ENCODE peak calls at places on chromosomes 12 and 14, in seven cellular contexts. One of them, this sample, is unnamed.

GRCh38 chr12:121918679-121919038 is 267 bp downstream of the CFAP251 start:
- DNase-seq in NCI-H1930: no peak
- DNase-seq in stimulated activated CD4-positive, alpha-beta T cell treated with anti-CD3 and anti-CD28 coated beads, Interleukin-2, amount 100 ng/mL, for 24 hours: no peak
- DNase-seq in NCI-H1694 treated with DMSO at 0.1 percent for 48 hours: no peak
- DNase-seq in mesenteric fat pad: no peak
- DNase-seq in EL: no peak
- DNase-seq in COR-L47: no peak
- DNase-seq in this sample: no peak

GRCh38 chr12:92729773-92730305 is 27.1 kb downstream of the PLEKHG7 start:
- DNase-seq in NCI-H1930: no peak
- DNase-seq in stimulated activated CD4-positive, alpha-beta T cell treated with anti-CD3 and anti-CD28 coated beads, Interleukin-2, amount 100 ng/mL, for 24 hours: no peak
- DNase-seq in NCI-H1694 treated with DMSO at 0.1 percent for 48 hours: no peak
- DNase-seq in mesenteric fat pad: no peak
- DNase-seq in EL: no peak
- DNase-seq in COR-L47: no peak
- DNase-seq in this sample: no peak

GRCh38 chr12:111349748-111350520 is 19.0 kb downstream of the PHETA1 start:
- DNase-seq in NCI-H1930: no peak
- DNase-seq in stimulated activated CD4-positive, alpha-beta T cell treated with anti-CD3 and anti-CD28 coated beads, Interleukin-2, amount 100 ng/mL, for 24 hours: no peak
- DNase-seq in NCI-H1694 treated with DMSO at 0.1 percent for 48 hours: no peak
- DNase-seq in mesenteric fat pad: no peak
- DNase-seq in EL: no peak
- DNase-seq in COR-L47: no peak
- DNase-seq in this sample: no peak

GRCh38 chr12:1282670-1283361 is 291.8 kb downstream of the ERC1 start:
- DNase-seq in NCI-H1930: no peak
- DNase-seq in stimulated activated CD4-positive, alpha-beta T cell treated with anti-CD3 and anti-CD28 coated beads, Interleukin-2, amount 100 ng/mL, for 24 hours: no peak
- DNase-seq in NCI-H1694 treated with DMSO at 0.1 percent for 48 hours: peak
- DNase-seq in mesenteric fat pad: no peak
- DNase-seq in EL: no peak
- DNase-seq in COR-L47: no peak
- DNase-seq in this sample: no peak

GRCh38 chr12:41108032-41108431 is 80.1 kb upstream of the PDZRN4 start:
- DNase-seq in NCI-H1930: no peak
- DNase-seq in stimulated activated CD4-positive, alpha-beta T cell treated with anti-CD3 and anti-CD28 coated beads, Interleukin-2, amount 100 ng/mL, for 24 hours: no peak
- DNase-seq in NCI-H1694 treated with DMSO at 0.1 percent for 48 hours: no peak
- DNase-seq in mesenteric fat pad: no peak
- DNase-seq in EL: no peak
- DNase-seq in COR-L47: no peak
- DNase-seq in this sample: no peak

GRCh38 chr12:113261847-113262470 is 40.7 kb downstream of the TPCN1 start:
- DNase-seq in NCI-H1930: no peak
- DNase-seq in stimulated activated CD4-positive, alpha-beta T cell treated with anti-CD3 and anti-CD28 coated beads, Interleukin-2, amount 100 ng/mL, for 24 hours: peak
- DNase-seq in NCI-H1694 treated with DMSO at 0.1 percent for 48 hours: no peak
- DNase-seq in mesenteric fat pad: no peak
- DNase-seq in EL: peak
- DNase-seq in COR-L47: no peak
- DNase-seq in this sample: no peak

GRCh38 chr14:77120771-77121743 is 20.5 kb downstream of the ZDHHC22 start:
- DNase-seq in NCI-H1930: no peak
- DNase-seq in stimulated activated CD4-positive, alpha-beta T cell treated with anti-CD3 and anti-CD28 coated beads, Interleukin-2, amount 100 ng/mL, for 24 hours: no peak
- DNase-seq in NCI-H1694 treated with DMSO at 0.1 percent for 48 hours: peak
- DNase-seq in mesenteric fat pad: peak
- DNase-seq in EL: no peak
- DNase-seq in COR-L47: no peak
- DNase-seq in this sample: peak

GRCh38 chr12:98515368-98516183 is at the start of gene TMPO:
- DNase-seq in NCI-H1930: peak
- DNase-seq in stimulated activated CD4-positive, alpha-beta T cell treated with anti-CD3 and anti-CD28 coated beads, Interleukin-2, amount 100 ng/mL, for 24 hours: peak
- DNase-seq in NCI-H1694 treated with DMSO at 0.1 percent for 48 hours: peak
- DNase-seq in mesenteric fat pad: peak
- DNase-seq in EL: peak
- DNase-seq in COR-L47: peak
- DNase-seq in this sample: peak

GRCh38 chr14:40232302-40232701 is 800.1 kb upstream of the FBXO33 start:
- DNase-seq in NCI-H1930: no peak
- DNase-seq in stimulated activated CD4-positive, alpha-beta T cell treated with anti-CD3 and anti-CD28 coated beads, Interleukin-2, amount 100 ng/mL, for 24 hours: no peak
- DNase-seq in NCI-H1694 treated with DMSO at 0.1 percent for 48 hours: no peak
- DNase-seq in mesenteric fat pad: no peak
- DNase-seq in EL: no peak
- DNase-seq in COR-L47: no peak
- DNase-seq in this sample: no peak